ENCODE peak calls at places on chromosomes 2 and 18, in seven cellular contexts. K is natural killer cell; H is astrocyte of the cerebellum; M is GM03348; Y is activated CD4-positive, alpha-beta T cell treated with anti-CD3 and anti-CD28 coated beads for 36 hours; L is stromal cell of bone marrow; T is stimulated activated CD4-positive, alpha-beta T cell treated with anti-CD3 and anti-CD28 coated beads, Interleukin-15, amount 100 ng/mL, for 24 hours. J is an unnamed sample.
A peak's percentile ranks its signal among the peaks of the same experiment; 100 is the strongest.

GRCh38 chr2:194363295-194363694 is 1293.7 kb upstream of the SLC39A10 start:
- DNase-seq in K (no peak), H (no peak), M (no peak), Y (no peak), L (no peak), T (no peak), J (no peak)

GRCh38 chr2:108446703-108447102 is 2.3 kb upstream of the GCC2 start:
- DNase-seq in K (no peak), H (no peak), M (no peak), Y (no peak), L (no peak), T (no peak), J (no peak)

GRCh38 chr2:155318710-155319109 is 620.2 kb downstream of the KCNJ3 start:
- DNase-seq in K (no peak), H (no peak), M (no peak), Y (no peak), L (no peak), T (no peak), J (no peak)

GRCh38 chr2:54954705-54955357 is 95.4 kb downstream of the RTN4 start:
- DNase-seq in K (no peak), H (no peak), M (no peak), Y (no peak), L (no peak), T (no peak), J (no peak)

GRCh38 chr18:37253424-37254255 is 312.0 kb downstream of the CELF4 start:
- DNase-seq in K (no peak), H (no peak), M (peak; percentile 77), Y (peak; percentile 22), L (no peak), T (peak; percentile 16), J (no peak)

GRCh38 chr2:134198006-134198634 is 55.8 kb upstream of the MGAT5 start:
- DNase-seq in K (no peak), H (no peak), M (no peak), Y (no peak), L (no peak), T (no peak), J (no peak)

GRCh38 chr2:9002637-9003365 is 683 bp downstream of the MBOAT2 start:
- DNase-seq in K (peak; percentile 20), H (no peak), M (peak; percentile 22), Y (peak; percentile 30), L (no peak), T (peak; percentile 18), J (no peak)

GRCh38 chr18:617970-618504 is 21.2 kb downstream of the CLUL1 start:
- DNase-seq in K (no peak), H (no peak), M (no peak), Y (no peak), L (no peak), T (no peak), J (no peak)

GRCh38 chr2:66872056-66872821 is 437.3 kb downstream of the MEIS1 start:
- DNase-seq in K (no peak), H (no peak), M (no peak), Y (no peak), L (no peak), T (no peak), J (no peak)

GRCh38 chr2:191245046-191245868 is at the start of gene MYO1B:
- DNase-seq in K (peak; percentile 34), H (no peak), M (peak; percentile 92), Y (peak; percentile 81), L (peak; percentile 62), T (peak; percentile 79), J (peak; percentile 57)

GRCh38 chr2:188319845-188320244 is 28.2 kb downstream of the GULP1 start:
- DNase-seq in K (no peak), H (no peak), M (no peak), Y (no peak), L (no peak), T (no peak), J (no peak)